ENCODE peak calls at places on chromosomes 4 and X, in nine cellular contexts. A is Peyer's patch, R is esophagus squamous epithelium, E is tibial nerve, D is breast epithelium, X is heart left ventricle, V is A549, C is sigmoid colon, F is transverse colon. U is an unnamed sample.

GRCh38 chr4:24169956-24170355 is 280.1 kb upstream of the PPARGC1A start:
- DNase-seq in C (no peak), F (no peak), V (no peak), R (no peak), A (no peak), X (no peak), E (no peak), D (no peak), U (no peak)

GRCh38 chrX:49853661-49854060 is 24.6 kb downstream of the PAGE4 start:
- DNase-seq in E (no peak), F (no peak), R (no peak), A (no peak), C (no peak), X (no peak), D (no peak), V (no peak), U (no peak)

GRCh38 chr4:5973486-5974220 is 44.6 kb downstream of the C4orf50 start:
- DNase-seq in X (no peak), E (no peak), V (no peak), A (no peak), F (no peak), C (peak; percentile 40), R (no peak), D (no peak), U (no peak)

GRCh38 chr4:151777471-151777870 is 16.7 kb upstream of the GATB start:
- DNase-seq in V (no peak), F (no peak), E (no peak), X (no peak), R (no peak), D (no peak), C (no peak), A (no peak), U (no peak)

GRCh38 chrX:3757510-3758025 is 44.1 kb upstream of the PRKX start:
- DNase-seq in D (peak; percentile 19), X (no peak), F (no peak), E (no peak), R (no peak), A (no peak), C (no peak), V (no peak), U (no peak)

GRCh38 chrX:132612990-132613564 is 124.2 kb upstream of the MBNL3 start:
- DNase-seq in E (peak; percentile 19), R (no peak), V (peak; percentile 23), F (peak; percentile 27), C (no peak), A (peak; percentile 46), D (no peak), X (peak; percentile 39), U (peak; percentile 56)

GRCh38 chrX:103678199-103678993 is 8.1 kb downstream of the MORF4L2 start:
- DNase-seq in C (no peak), D (no peak), A (no peak), E (no peak), R (no peak), X (no peak), V (no peak), F (no peak), U (no peak)

GRCh38 chrX:66731398-66731797 is 92.5 kb upstream of the EDA2R start:
- DNase-seq in A (no peak), E (no peak), V (peak; percentile 43), R (no peak), F (no peak), D (no peak), X (no peak), C (no peak), U (no peak)

GRCh38 chr4:74447636-74448233 is 2.8 kb downstream of the AREG start:
- DNase-seq in V (no peak), R (no peak), D (no peak), C (no peak), F (no peak), A (no peak), X (no peak), E (no peak), U (no peak)

GRCh38 chr4:74451214-74451661 is 6.3 kb downstream of the AREG start:
- DNase-seq in F (no peak), D (no peak), R (no peak), C (no peak), V (peak; percentile 78), A (no peak), X (no peak), E (no peak), U (no peak)

GRCh38 chr4:74450298-74450683 is 5.4 kb downstream of the AREG start:
- DNase-seq in V (no peak), C (no peak), R (no peak), A (no peak), F (no peak), D (no peak), E (no peak), X (no peak), U (no peak)

GRCh38 chr4:74446896-74447295 is 2.0 kb downstream of the AREG start:
- DNase-seq in A (no peak), F (no peak), E (no peak), X (no peak), V (no peak), C (no peak), R (no peak), D (no peak), U (no peak)

GRCh38 chr4:74449571-74450297 is 4.8 kb downstream of the AREG start:
- DNase-seq in E (no peak), R (no peak), C (no peak), A (no peak), V (peak; percentile 45), F (no peak), D (no peak), X (no peak), U (no peak)
- TF ChIP-seq POLR2A in E (no peak), R (no peak), C (no peak), A (no peak), V (no peak), F (no peak), D (no peak), X (no peak), U (no peak)

GRCh38 chr4:153474251-153474650 is 8.1 kb downstream of the TMEM131L start:
- DNase-seq in R (no peak), V (no peak), D (no peak), C (no peak), X (no peak), E (no peak), F (no peak), A (no peak), U (no peak)

GRCh38 chr4:153467897-153468262 is 1.7 kb downstream of the TMEM131L start:
- DNase-seq in V (no peak), X (no peak), D (no peak), A (no peak), F (no peak), E (no peak), R (no peak), C (no peak), U (no peak)

GRCh38 chr4:153471691-153472080 is 5.5 kb downstream of the TMEM131L start:
- DNase-seq in F (no peak), A (no peak), E (no peak), C (no peak), X (no peak), D (no peak), R (peak; percentile 6), V (no peak), U (no peak)

GRCh38 chr4:153468587-153468986 is 2.4 kb downstream of the TMEM131L start:
- DNase-seq in F (no peak), V (no peak), E (no peak), R (no peak), X (no peak), D (no peak), C (no peak), A (no peak), U (no peak)

DNA sequence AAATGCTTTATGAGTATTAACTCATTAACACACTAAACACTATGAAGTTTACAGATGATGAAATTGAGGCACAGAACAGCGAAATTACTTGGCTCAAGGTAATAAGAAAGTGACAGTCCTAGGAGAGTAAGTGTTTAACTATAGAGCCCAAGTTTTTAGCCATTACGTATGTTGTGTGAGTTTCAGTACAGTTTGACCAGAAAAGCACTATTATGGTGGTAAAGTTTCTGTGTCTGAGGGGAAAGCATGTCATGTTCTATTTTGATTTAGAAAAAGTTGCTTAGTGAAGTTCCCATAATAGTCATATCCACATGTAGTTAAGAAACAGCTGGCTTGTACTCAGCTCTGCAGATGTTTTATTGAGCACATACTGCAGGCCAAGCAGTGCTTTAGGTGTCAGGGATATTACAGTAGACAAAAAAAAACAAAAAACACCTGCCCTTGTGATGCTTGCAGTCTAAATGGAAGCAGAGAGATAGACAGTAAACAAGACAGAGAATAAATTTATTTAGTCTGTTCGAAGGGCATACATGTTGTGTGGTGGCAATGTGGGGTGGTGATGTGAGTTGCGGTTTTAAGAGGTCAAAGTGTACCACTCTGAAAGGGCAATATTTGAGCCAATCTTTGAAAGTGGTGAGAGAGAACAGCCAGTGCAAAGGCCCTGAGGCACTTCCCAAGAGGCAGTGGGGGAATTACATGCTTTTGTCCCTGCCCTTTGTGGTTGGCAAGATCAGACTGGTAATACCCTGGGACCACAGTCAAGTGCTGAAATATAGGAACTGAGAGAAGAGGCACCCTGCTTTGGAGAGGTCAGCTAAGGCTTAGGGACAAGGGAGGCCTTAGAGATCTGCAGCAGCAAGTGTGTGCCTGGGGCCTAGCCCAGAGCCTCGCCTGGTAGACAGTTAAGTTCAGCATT is 6.2 kb downstream of the TMEM131L start:
- DNase-seq in D (no peak), C (no peak), F (no peak), X (no peak), R (no peak), V (no peak), E (no peak), A (no peak), U (no peak)
- H3K4me1 ChIP-seq in D (no peaks in the 10 kb centered on the region), C (no peaks in the 10 kb centered on the region), F (peaks cover 12% of the 10 kb centered on the region), X (peaks cover 45% of the 10 kb centered on the region), R (peaks cover 34% of the 10 kb centered on the region), V (peaks cover 8% of the 10 kb centered on the region), E (peaks cover 21% of the 10 kb centered on the region), A (peaks cover 10% of the 10 kb centered on the region), U (no peaks in the 10 kb centered on the region)

GRCh38 chr4:82650868-82651267 is 89.1 kb upstream of the TMEM150C start:
- DNase-seq in R (no peak), A (no peak), E (no peak), F (no peak), X (no peak), V (no peak), D (no peak), C (no peak), U (no peak)
- TF ChIP-seq POLR2A in R (no peak), A (no peak), E (no peak), F (no peak), X (no peak), V (no peak), D (no peak), C (no peak), U (no peak)

GRCh38 chrX:136189222-136189621 is 41.9 kb downstream of the FHL1 start:
- DNase-seq in F (no peak), E (no peak), X (peak; percentile 55), R (no peak), D (no peak), C (no peak), A (no peak), V (no peak), U (peak; percentile 71)

GRCh38 chrX:136190038-136190437 is 42.7 kb downstream of the FHL1 start:
- DNase-seq in V (no peak), C (no peak), D (no peak), F (no peak), X (no peak), A (no peak), E (no peak), R (no peak), U (no peak)

GRCh38 chrX:136192135-136192534 is 44.8 kb downstream of the FHL1 start:
- DNase-seq in D (no peak), C (no peak), R (no peak), X (no peak), E (no peak), F (no peak), A (no peak), V (no peak), U (no peak)

GRCh38 chrX:136192839-136193414 is 45.6 kb downstream of the FHL1 start:
- DNase-seq in V (no peak), F (no peak), X (no peak), D (no peak), A (no peak), E (no peak), R (no peak), C (no peak), U (no peak)

DNA sequence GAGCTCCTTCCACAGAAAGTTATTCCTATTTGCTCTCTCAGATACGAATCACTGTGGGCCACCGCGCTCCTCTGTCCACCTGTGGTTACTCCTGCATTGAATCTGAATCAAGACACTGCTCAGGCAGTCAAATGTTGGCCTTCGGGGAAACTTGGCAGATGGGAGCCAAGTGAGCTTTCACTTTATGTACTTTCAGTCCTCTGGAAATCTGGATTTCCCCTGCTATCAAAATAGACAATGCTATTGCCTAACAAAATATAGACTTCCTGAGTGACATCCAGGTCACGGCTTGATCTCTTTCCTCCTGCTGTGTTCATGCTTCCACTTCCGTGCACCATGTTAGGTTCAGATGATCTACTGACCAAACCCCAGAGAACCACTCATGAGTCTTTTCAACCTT is 43.8 kb downstream of the FHL1 start:
- DNase-seq in R (no peak), A (no peak), F (no peak), C (no peak), E (no peak), X (no peak), V (no peak), D (no peak), U (peak; percentile 49)
- H3K4me1 ChIP-seq in R (peaks cover 22% of the 10 kb centered on the region), A (no peaks in the 10 kb centered on the region), F (peaks cover 4% of the 10 kb centered on the region), C (no peaks in the 10 kb centered on the region), E (peaks cover 41% of the 10 kb centered on the region), X (peaks cover 82% of the 10 kb centered on the region), V (peaks cover 4% of the 10 kb centered on the region), D (no peaks in the 10 kb centered on the region), U (no peaks in the 10 kb centered on the region)

U was measured in right lobe of liver.